ENCODE peak calls at places on chromosomes 2 and 18, in four cellular contexts. O is IMR-90, I is OCI-LY7, J is A549. F is an unnamed sample.

GRCh38 chr2:149994057-149994728 is 406.6 kb upstream of the MMADHC start:
- DNase-seq in O (peak), I (no peak), J (no peak), F (peak)

GRCh38 chr2:190468814-190469569 is 60.8 kb downstream of the MFSD6 start:
- DNase-seq in O (peak), I (peak), J (peak), F (peak)

GRCh38 chr2:223102040-223102899 is 50.3 kb downstream of the KCNE4 start:
- DNase-seq in O (no peak), I (no peak), J (no peak), F (no peak)

GRCh38 chr18:58668897-58669296 is 2.4 kb upstream of the MALT1 start:
- DNase-seq in O (peak), I (no peak), J (no peak), F (peak)

GRCh38 chr2:142687075-142687474 is 190.4 kb upstream of the KYNU start:
- DNase-seq in O (no peak), I (no peak), J (no peak), F (no peak)

GRCh38 chr18:10139783-10140410 is 226.1 kb downstream of the VAPA start:
- DNase-seq in O (peak), I (no peak), J (peak), F (no peak)

GRCh38 chr2:26457695-26458364 is 20.1 kb downstream of the OTOF start:
- DNase-seq in O (no peak), I (no peak), J (no peak), F (no peak)

GRCh38 chr2:79638943-79639342 is 126.1 kb downstream of the CTNNA2 start:
- DNase-seq in O (no peak), I (no peak), J (no peak), F (no peak)

GRCh38 chr18:56489901-56490300 is 148.5 kb downstream of the TXNL1 start:
- DNase-seq in O (no peak), I (no peak), J (no peak), F (no peak)

GRCh38 chr2:173218331-173219056 is 136.2 kb upstream of the CDCA7 start:
- DNase-seq in O (peak), I (no peak), J (no peak), F (peak)

GRCh38 chr2:45210466-45211195 is 201.4 kb upstream of the SIX2 start:
- DNase-seq in O (peak), I (peak), J (no peak), F (peak)

GRCh38 chr2:11829324-11829946 is 83.0 kb downstream of the LPIN1 start:
- DNase-seq in O (peak), I (peak), J (peak), F (peak)

GRCh38 chr2:176936410-176936809 is 276.2 kb upstream of the HNRNPA3 start:
- DNase-seq in O (no peak), I (no peak), J (no peak), F (no peak)

GRCh38 chr2:174325373-174325772 is 9.4 kb upstream of the SP9 start:
- DNase-seq in O (no peak), I (no peak), J (no peak), F (no peak)

GRCh38 chr2:23425886-23426283 is 40.9 kb downstream of the KLHL29 start:
- DNase-seq in O (peak), I (no peak), J (no peak), F (peak)

GRCh38 chr2:139721454-139721995 is 941.3 kb upstream of the NXPH2 start:
- DNase-seq in O (no peak), I (no peak), J (no peak), F (no peak)

GRCh38 chr2:225916692-225917091 is 517.2 kb downstream of the NYAP2 start:
- DNase-seq in O (no peak), I (no peak), J (no peak), F (no peak)

GRCh38 chr2:219430633-219431615 is 3.7 kb upstream of the SPEG start:
- DNase-seq in O (peak), I (peak), J (no peak), F (peak)

GRCh38 chr2:179950391-179950790 is 56.7 kb downstream of the CWC22 start:
- DNase-seq in O (no peak), I (no peak), J (no peak), F (no peak)

GRCh38 chr2:116719841-116720240 is 1094.7 kb upstream of the DDX18 start:
- DNase-seq in O (no peak), I (no peak), J (no peak), F (peak)

DNA sequence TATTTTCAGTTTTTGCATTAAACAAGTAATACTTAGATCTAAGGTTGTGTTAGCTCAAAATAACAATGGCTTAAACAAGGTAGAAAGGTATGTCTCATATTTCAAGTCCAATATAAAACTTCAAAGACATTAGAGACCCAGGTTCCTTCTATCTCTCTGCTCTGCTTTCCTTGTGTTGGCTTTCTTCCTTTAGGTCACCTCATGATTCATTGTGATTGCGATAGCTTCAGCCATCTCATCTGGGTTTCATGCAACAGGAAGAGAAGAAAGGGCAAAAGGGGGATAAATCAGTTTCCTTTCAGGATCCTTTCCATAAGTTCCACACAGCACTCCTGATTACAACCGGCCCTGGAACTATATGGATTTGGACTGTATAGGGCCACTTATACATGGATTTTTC is 16.0 kb upstream of the TBR1 start:
- DNase-seq in O (peak), I (no peak), J (no peak), F (peak)
- H3K4me2 ChIP-seq in O (no peak), I (no peak), J (no peak), F (no peak)

DNA sequence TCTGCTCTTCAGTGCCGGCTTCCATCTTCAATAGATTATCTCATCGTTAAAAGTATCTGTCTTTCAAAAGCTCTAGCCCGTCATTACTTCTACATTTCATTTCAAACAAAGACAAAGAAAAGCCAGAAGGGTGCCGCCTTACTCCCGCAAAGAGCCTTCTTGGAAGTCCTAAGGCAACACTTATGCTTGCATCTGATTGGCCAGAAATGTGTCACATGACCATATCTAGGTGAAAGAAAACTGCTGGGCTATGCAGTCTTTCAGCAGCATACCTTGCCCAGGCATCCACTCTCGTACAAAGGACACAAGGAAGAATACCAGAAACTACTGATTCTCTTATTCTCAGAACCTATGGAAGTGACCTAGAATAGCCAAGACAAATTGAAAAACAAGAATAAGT is 217.1 kb upstream of the SLC35G4 start:
- DNase-seq in O (no peak), I (peak), J (no peak), F (no peak)
- H3K4me2 ChIP-seq in O (no peak), I (no peak), J (no peak), F (no peak)

DNA sequence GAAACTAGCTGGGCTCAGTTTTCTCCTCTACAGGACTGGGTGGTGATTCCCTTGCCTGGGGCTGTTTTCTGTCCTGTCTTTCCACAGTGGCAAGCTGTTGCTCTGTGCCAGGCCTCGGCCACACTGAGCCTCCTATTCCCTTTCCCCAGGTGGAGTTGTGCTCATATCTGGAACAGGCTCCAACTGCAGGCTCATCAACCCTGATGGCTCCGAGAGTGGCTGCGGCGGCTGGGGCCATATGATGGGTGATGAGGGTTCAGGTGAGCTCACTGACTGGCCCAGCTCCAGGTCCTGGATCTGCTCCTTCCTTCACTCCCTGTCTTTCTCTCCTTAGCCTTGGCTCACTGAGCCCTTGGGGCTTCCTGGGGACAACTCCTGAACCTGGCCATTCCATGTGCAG is 4.0 kb downstream of the NAGK start:
- DNase-seq in O (no peak), I (no peak), J (no peak), F (no peak)
- H3K4me2 ChIP-seq in O (no peak), I (peak), J (no peak), F (no peak)

GRCh38 chr2:119252186-119253113 is 28.8 kb downstream of the STEAP3 start:
- DNase-seq in O (peak), I (no peak), J (peak), F (peak)
- H3K4me2 ChIP-seq in O (peak), I (no peak), J (peak), F (peak)

GRCh38 chr2:119747311-119747710 is 12.4 kb upstream of the PTPN4 start:
- DNase-seq in O (no peak), I (no peak), J (no peak), F (no peak)

GRCh38 chr2:119748135-119748534 is 11.6 kb upstream of the PTPN4 start:
- DNase-seq in O (no peak), I (no peak), J (no peak), F (no peak)

GRCh38 chr2:119745566-119745965 is 14.2 kb upstream of the PTPN4 start:
- DNase-seq in O (no peak), I (no peak), J (no peak), F (no peak)

GRCh38 chr2:119744335-119744939 is 15.3 kb upstream of the PTPN4 start:
- DNase-seq in O (peak), I (no peak), J (peak), F (peak)

DNA sequence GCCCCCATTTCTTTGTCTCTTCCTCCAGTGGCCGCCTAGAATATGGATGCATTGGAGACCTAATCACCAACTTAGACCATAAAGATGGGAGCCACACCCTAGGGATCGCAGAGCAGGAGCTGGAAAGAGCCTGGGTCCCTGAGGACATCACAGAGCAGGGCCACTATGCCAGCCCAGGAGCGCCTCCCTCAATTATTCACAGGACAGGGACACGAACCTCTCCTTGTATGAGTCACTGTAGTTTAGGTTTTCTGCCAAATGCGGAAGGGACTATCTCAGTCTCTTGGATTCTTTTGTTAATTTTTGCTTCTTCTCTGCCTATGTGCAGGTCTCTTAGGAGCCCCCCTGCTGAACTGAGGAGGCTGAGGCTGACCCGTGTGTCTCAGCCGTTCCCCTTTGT is 12.9 kb upstream of the PTPN4 start:
- DNase-seq in O (peak), I (no peak), J (peak), F (peak)
- H3K4me2 ChIP-seq in O (no peak), I (no peak), J (peak), F (no peak)

GRCh38 chr2:148812306-148812705 is 62.7 kb upstream of the KIF5C start:
- DNase-seq in O (peak), I (no peak), J (no peak), F (peak)
- H3K4me2 ChIP-seq in O (peak), I (no peak), J (no peak), F (peak)

DNA sequence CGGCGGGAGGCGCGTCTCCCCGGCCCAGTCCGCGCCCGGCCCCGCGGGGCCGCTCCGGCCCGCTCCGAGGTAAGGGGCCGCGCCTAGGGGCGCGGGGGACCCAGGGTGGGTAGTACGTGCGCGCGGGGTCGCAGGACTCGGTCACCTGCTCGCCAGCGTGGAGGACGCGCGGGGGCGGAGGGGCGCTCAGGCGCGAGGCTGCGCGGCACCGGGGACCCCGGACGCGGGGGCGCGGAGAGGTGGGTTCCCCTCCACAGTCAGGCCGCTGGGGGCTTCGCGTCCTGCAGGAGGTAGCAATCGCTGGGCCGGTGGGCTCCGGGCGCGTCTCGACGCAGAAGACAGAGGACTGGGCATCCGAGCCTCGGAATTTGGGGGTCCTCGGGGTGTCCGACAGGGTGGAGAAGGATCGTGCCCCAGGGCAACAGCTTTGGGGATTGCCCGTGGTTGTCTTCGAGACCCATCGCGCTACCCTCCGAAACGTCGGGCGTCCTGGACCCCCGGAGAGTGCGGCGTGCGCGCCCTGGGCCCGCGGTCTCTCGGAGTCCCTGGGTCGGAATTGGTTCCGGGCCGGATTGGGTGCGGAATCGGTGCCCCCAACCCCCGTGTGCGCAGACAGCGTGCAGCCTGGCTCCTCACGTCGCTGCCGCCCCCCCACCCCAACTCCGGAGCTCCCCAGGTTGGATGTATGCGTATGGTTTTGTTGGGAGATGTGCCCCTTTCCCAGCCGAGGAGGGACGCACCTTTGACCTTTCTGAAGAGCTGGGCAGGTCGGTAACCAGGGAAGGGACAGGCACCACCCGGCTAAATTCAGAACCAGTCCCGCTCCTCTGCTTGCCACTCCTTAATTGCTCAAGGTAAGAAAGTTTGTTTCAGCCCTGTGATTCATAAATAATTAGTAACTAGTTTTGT is 661 bp downstream of the NPAS2 start:
- DNase-seq in O (no peak), I (no peak), J (no peak), F (peak)
- H3K4me2 ChIP-seq in O (peak), I (no peak), J (peak), F (peak)

DNA sequence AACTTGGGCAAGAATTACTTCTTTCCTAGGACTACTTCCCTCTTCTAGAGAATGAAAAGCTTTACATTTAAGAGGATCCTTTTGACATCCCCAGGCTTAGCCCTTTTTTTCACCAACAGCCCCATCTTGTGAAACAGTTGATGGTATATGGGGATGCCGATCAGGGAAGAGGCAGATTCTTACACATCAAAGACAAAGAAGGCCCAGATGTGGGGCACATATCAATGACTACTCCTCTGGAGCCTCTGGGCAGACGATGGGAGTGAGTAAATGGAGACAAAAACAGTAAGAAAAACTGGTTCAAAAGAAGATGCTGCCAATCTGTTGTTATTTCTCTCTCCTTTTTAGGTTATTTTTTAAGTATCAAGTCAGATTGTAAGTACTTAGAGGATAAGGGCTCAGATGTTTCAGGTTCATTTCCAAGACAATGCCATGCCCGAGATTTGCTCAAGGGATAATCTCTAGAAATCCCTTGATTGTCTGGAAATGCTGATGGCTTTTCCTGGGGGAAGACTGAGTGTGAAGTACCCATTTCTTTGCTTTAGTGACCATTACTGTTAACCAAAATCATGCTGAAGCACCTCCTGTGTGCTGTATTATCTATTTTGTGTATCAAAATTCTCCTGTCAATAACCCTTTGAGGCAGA is 117.5 kb downstream of the EPHA4 start:
- DNase-seq in O (no peak), I (no peak), J (no peak), F (no peak)
- H3K4me2 ChIP-seq in O (no peak), I (no peak), J (no peak), F (no peak)

GRCh38 chr2:235765181-235765820 is 271.5 kb downstream of the AGAP1 start:
- DNase-seq in O (peak), I (no peak), J (peak), F (no peak)
- H3K4me2 ChIP-seq in O (no peak), I (no peak), J (peak), F (no peak)